ENCODE peak calls at places on chromosomes 5 and 9, in nine cellular contexts. One of them, this sample, is unnamed.

GRCh38 chr5:121763674-121764073 is 88.0 kb upstream of the FTMT start:
- DNase-seq in hippocampal formation: no peak
- DNase-seq in stimulated activated CD8-positive, alpha-beta memory T cell treated with anti-CD3 and anti-CD28 coated beads, Interleukin-7, amount 100 ng/mL, for 24 hours: no peak
- DNase-seq in HEK293T: no peak
- DNase-seq in NCI-H345: no peak
- DNase-seq in A549: no peak
- DNase-seq in keratinocyte: no peak
- DNase-seq in NCI-H1436: no peak
- DNase-seq in psoas muscle: no peak
- DNase-seq in this sample: no peak

GRCh38 chr5:103218164-103218563 is 40.4 kb upstream of the MACIR start:
- DNase-seq in hippocampal formation: no peak
- DNase-seq in stimulated activated CD8-positive, alpha-beta memory T cell treated with anti-CD3 and anti-CD28 coated beads, Interleukin-7, amount 100 ng/mL, for 24 hours: no peak
- DNase-seq in HEK293T: no peak
- DNase-seq in NCI-H345: no peak
- DNase-seq in A549: peak
- DNase-seq in keratinocyte: no peak
- DNase-seq in NCI-H1436: no peak
- DNase-seq in psoas muscle: no peak
- DNase-seq in this sample: no peak

GRCh38 chr9:24497671-24498070 is 48.0 kb downstream of the IZUMO3 start:
- DNase-seq in hippocampal formation: no peak
- DNase-seq in stimulated activated CD8-positive, alpha-beta memory T cell treated with anti-CD3 and anti-CD28 coated beads, Interleukin-7, amount 100 ng/mL, for 24 hours: no peak
- DNase-seq in HEK293T: no peak
- DNase-seq in NCI-H345: no peak
- DNase-seq in A549: no peak
- DNase-seq in keratinocyte: no peak
- DNase-seq in NCI-H1436: no peak
- DNase-seq in psoas muscle: no peak
- DNase-seq in this sample: no peak

GRCh38 chr5:180648658-180649296 is 623 bp downstream of the FLT4 start:
- DNase-seq in hippocampal formation: no peak
- DNase-seq in stimulated activated CD8-positive, alpha-beta memory T cell treated with anti-CD3 and anti-CD28 coated beads, Interleukin-7, amount 100 ng/mL, for 24 hours: no peak
- DNase-seq in HEK293T: peak
- DNase-seq in NCI-H345: peak
- DNase-seq in A549: peak
- DNase-seq in keratinocyte: no peak
- DNase-seq in NCI-H1436: no peak
- DNase-seq in psoas muscle: no peak
- DNase-seq in this sample: no peak

GRCh38 chr5:37665272-37665671 is 174.6 kb downstream of the GDNF start:
- DNase-seq in hippocampal formation: no peak
- DNase-seq in stimulated activated CD8-positive, alpha-beta memory T cell treated with anti-CD3 and anti-CD28 coated beads, Interleukin-7, amount 100 ng/mL, for 24 hours: no peak
- DNase-seq in HEK293T: no peak
- DNase-seq in NCI-H345: no peak
- DNase-seq in A549: no peak
- DNase-seq in keratinocyte: no peak
- DNase-seq in NCI-H1436: no peak
- DNase-seq in psoas muscle: no peak
- DNase-seq in this sample: no peak

GRCh38 chr9:121601234-121601633 is 50.2 kb upstream of the DAB2IP start:
- DNase-seq in hippocampal formation: no peak
- DNase-seq in stimulated activated CD8-positive, alpha-beta memory T cell treated with anti-CD3 and anti-CD28 coated beads, Interleukin-7, amount 100 ng/mL, for 24 hours: no peak
- DNase-seq in HEK293T: no peak
- DNase-seq in NCI-H345: no peak
- DNase-seq in A549: no peak
- DNase-seq in keratinocyte: no peak
- DNase-seq in NCI-H1436: no peak
- DNase-seq in psoas muscle: no peak
- DNase-seq in this sample: no peak

GRCh38 chr9:109604036-109604600 is 106.0 kb upstream of the PTPN3 start:
- DNase-seq in hippocampal formation: no peak
- DNase-seq in stimulated activated CD8-positive, alpha-beta memory T cell treated with anti-CD3 and anti-CD28 coated beads, Interleukin-7, amount 100 ng/mL, for 24 hours: no peak
- DNase-seq in HEK293T: no peak
- DNase-seq in NCI-H345: no peak
- DNase-seq in A549: no peak
- DNase-seq in keratinocyte: no peak
- DNase-seq in NCI-H1436: no peak
- DNase-seq in psoas muscle: no peak
- DNase-seq in this sample: no peak

GRCh38 chr5:1217596-1218206 is 7.5 kb upstream of the SLC6A18 start:
- DNase-seq in hippocampal formation: no peak
- DNase-seq in stimulated activated CD8-positive, alpha-beta memory T cell treated with anti-CD3 and anti-CD28 coated beads, Interleukin-7, amount 100 ng/mL, for 24 hours: no peak
- DNase-seq in HEK293T: no peak
- DNase-seq in NCI-H345: peak
- DNase-seq in A549: no peak
- DNase-seq in keratinocyte: no peak
- DNase-seq in NCI-H1436: no peak
- DNase-seq in psoas muscle: no peak
- DNase-seq in this sample: no peak

GRCh38 chr9:112487799-112488345 is 1.2 kb downstream of the KIAA1958 start:
- DNase-seq in hippocampal formation: no peak
- DNase-seq in stimulated activated CD8-positive, alpha-beta memory T cell treated with anti-CD3 and anti-CD28 coated beads, Interleukin-7, amount 100 ng/mL, for 24 hours: no peak
- DNase-seq in HEK293T: peak
- DNase-seq in NCI-H345: no peak
- DNase-seq in A549: peak
- DNase-seq in keratinocyte: no peak
- DNase-seq in NCI-H1436: no peak
- DNase-seq in psoas muscle: no peak
- DNase-seq in this sample: no peak

GRCh38 chr5:41270423-41271251 is 57.3 kb upstream of the C6 start:
- DNase-seq in hippocampal formation: peak
- DNase-seq in stimulated activated CD8-positive, alpha-beta memory T cell treated with anti-CD3 and anti-CD28 coated beads, Interleukin-7, amount 100 ng/mL, for 24 hours: no peak
- DNase-seq in HEK293T: peak
- DNase-seq in NCI-H345: peak
- DNase-seq in A549: peak
- DNase-seq in keratinocyte: no peak
- DNase-seq in NCI-H1436: peak
- DNase-seq in psoas muscle: no peak
- DNase-seq in this sample: no peak

GRCh38 chr9:92714787-92715487 is 45.0 kb upstream of the IPPK start:
- DNase-seq in hippocampal formation: no peak
- DNase-seq in stimulated activated CD8-positive, alpha-beta memory T cell treated with anti-CD3 and anti-CD28 coated beads, Interleukin-7, amount 100 ng/mL, for 24 hours: no peak
- DNase-seq in HEK293T: no peak
- DNase-seq in NCI-H345: no peak
- DNase-seq in A549: no peak
- DNase-seq in keratinocyte: peak
- DNase-seq in NCI-H1436: no peak
- DNase-seq in psoas muscle: no peak
- DNase-seq in this sample: peak

GRCh38 chr9:124297553-124297905 is 39.8 kb downstream of the NEK6 start:
- DNase-seq in hippocampal formation: no peak
- DNase-seq in stimulated activated CD8-positive, alpha-beta memory T cell treated with anti-CD3 and anti-CD28 coated beads, Interleukin-7, amount 100 ng/mL, for 24 hours: no peak
- DNase-seq in HEK293T: no peak
- DNase-seq in NCI-H345: no peak
- DNase-seq in A549: peak
- DNase-seq in keratinocyte: peak
- DNase-seq in NCI-H1436: no peak
- DNase-seq in psoas muscle: peak
- DNase-seq in this sample: peak

GRCh38 chr9:137663584-137663983 is 44.8 kb downstream of the EHMT1 start:
- DNase-seq in hippocampal formation: no peak
- DNase-seq in stimulated activated CD8-positive, alpha-beta memory T cell treated with anti-CD3 and anti-CD28 coated beads, Interleukin-7, amount 100 ng/mL, for 24 hours: no peak
- DNase-seq in HEK293T: no peak
- DNase-seq in NCI-H345: no peak
- DNase-seq in A549: no peak
- DNase-seq in keratinocyte: no peak
- DNase-seq in NCI-H1436: no peak
- DNase-seq in psoas muscle: no peak
- DNase-seq in this sample: no peak

GRCh38 chr5:95731571-95732554 is 727 bp downstream of the RHOBTB3 start:
- DNase-seq in hippocampal formation: no peak
- DNase-seq in stimulated activated CD8-positive, alpha-beta memory T cell treated with anti-CD3 and anti-CD28 coated beads, Interleukin-7, amount 100 ng/mL, for 24 hours: no peak
- DNase-seq in HEK293T: peak
- DNase-seq in NCI-H345: peak
- DNase-seq in A549: peak
- DNase-seq in keratinocyte: no peak
- DNase-seq in NCI-H1436: no peak
- DNase-seq in psoas muscle: peak
- DNase-seq in this sample: no peak

GRCh38 chr9:127724012-127724411 is 8.1 kb downstream of the TTC16 start:
- DNase-seq in hippocampal formation: no peak
- DNase-seq in stimulated activated CD8-positive, alpha-beta memory T cell treated with anti-CD3 and anti-CD28 coated beads, Interleukin-7, amount 100 ng/mL, for 24 hours: no peak
- DNase-seq in HEK293T: no peak
- DNase-seq in NCI-H345: peak
- DNase-seq in A549: no peak
- DNase-seq in keratinocyte: no peak
- DNase-seq in NCI-H1436: no peak
- DNase-seq in psoas muscle: no peak
- DNase-seq in this sample: no peak

GRCh38 chr9:106887066-106887465 is 24.1 kb downstream of the ZNF462 start:
- DNase-seq in hippocampal formation: no peak
- DNase-seq in stimulated activated CD8-positive, alpha-beta memory T cell treated with anti-CD3 and anti-CD28 coated beads, Interleukin-7, amount 100 ng/mL, for 24 hours: no peak
- DNase-seq in HEK293T: no peak
- DNase-seq in NCI-H345: no peak
- DNase-seq in A549: no peak
- DNase-seq in keratinocyte: no peak
- DNase-seq in NCI-H1436: no peak
- DNase-seq in psoas muscle: no peak
- DNase-seq in this sample: no peak

GRCh38 chr5:92332039-92332438 is 948.9 kb upstream of the ARRDC3 start:
- DNase-seq in hippocampal formation: no peak
- DNase-seq in stimulated activated CD8-positive, alpha-beta memory T cell treated with anti-CD3 and anti-CD28 coated beads, Interleukin-7, amount 100 ng/mL, for 24 hours: no peak
- DNase-seq in HEK293T: no peak
- DNase-seq in NCI-H345: no peak
- DNase-seq in A549: peak
- DNase-seq in keratinocyte: no peak
- DNase-seq in NCI-H1436: no peak
- DNase-seq in psoas muscle: no peak
- DNase-seq in this sample: no peak

GRCh38 chr5:9058666-9059065 is 487.2 kb downstream of the SEMA5A start:
- DNase-seq in hippocampal formation: no peak
- DNase-seq in stimulated activated CD8-positive, alpha-beta memory T cell treated with anti-CD3 and anti-CD28 coated beads, Interleukin-7, amount 100 ng/mL, for 24 hours: no peak
- DNase-seq in HEK293T: no peak
- DNase-seq in NCI-H345: no peak
- DNase-seq in A549: no peak
- DNase-seq in keratinocyte: no peak
- DNase-seq in NCI-H1436: no peak
- DNase-seq in psoas muscle: no peak
- DNase-seq in this sample: no peak

GRCh38 chr5:145473032-145473642 is 362.0 kb downstream of the PRELID2 start:
- DNase-seq in hippocampal formation: no peak
- DNase-seq in stimulated activated CD8-positive, alpha-beta memory T cell treated with anti-CD3 and anti-CD28 coated beads, Interleukin-7, amount 100 ng/mL, for 24 hours: no peak
- DNase-seq in HEK293T: no peak
- DNase-seq in NCI-H345: peak
- DNase-seq in A549: no peak
- DNase-seq in keratinocyte: no peak
- DNase-seq in NCI-H1436: no peak
- DNase-seq in psoas muscle: no peak
- DNase-seq in this sample: no peak

GRCh38 chr5:180116077-180116375 is 44.5 kb upstream of the RNF130 start:
- DNase-seq in hippocampal formation: no peak
- DNase-seq in stimulated activated CD8-positive, alpha-beta memory T cell treated with anti-CD3 and anti-CD28 coated beads, Interleukin-7, amount 100 ng/mL, for 24 hours: no peak
- DNase-seq in HEK293T: no peak
- DNase-seq in NCI-H345: no peak
- DNase-seq in A549: no peak
- DNase-seq in keratinocyte: no peak
- DNase-seq in NCI-H1436: no peak
- DNase-seq in psoas muscle: no peak
- DNase-seq in this sample: peak

GRCh38 chr9:93207326-93207814 is 23.4 kb downstream of the WNK2 start:
- DNase-seq in hippocampal formation: peak
- DNase-seq in stimulated activated CD8-positive, alpha-beta memory T cell treated with anti-CD3 and anti-CD28 coated beads, Interleukin-7, amount 100 ng/mL, for 24 hours: no peak
- DNase-seq in HEK293T: no peak
- DNase-seq in NCI-H345: peak
- DNase-seq in A549: no peak
- DNase-seq in keratinocyte: no peak
- DNase-seq in NCI-H1436: peak
- DNase-seq in psoas muscle: no peak
- DNase-seq in this sample: no peak

GRCh38 chr9:89444212-89444611 is 53.7 kb downstream of the SEMA4D start:
- DNase-seq in hippocampal formation: no peak
- DNase-seq in stimulated activated CD8-positive, alpha-beta memory T cell treated with anti-CD3 and anti-CD28 coated beads, Interleukin-7, amount 100 ng/mL, for 24 hours: no peak
- DNase-seq in HEK293T: no peak
- DNase-seq in NCI-H345: no peak
- DNase-seq in A549: no peak
- DNase-seq in keratinocyte: no peak
- DNase-seq in NCI-H1436: no peak
- DNase-seq in psoas muscle: no peak
- DNase-seq in this sample: no peak

GRCh38 chr9:98989036-98990000 is 45.6 kb downstream of the COL15A1 start:
- DNase-seq in hippocampal formation: no peak
- DNase-seq in stimulated activated CD8-positive, alpha-beta memory T cell treated with anti-CD3 and anti-CD28 coated beads, Interleukin-7, amount 100 ng/mL, for 24 hours: no peak
- DNase-seq in HEK293T: no peak
- DNase-seq in NCI-H345: peak
- DNase-seq in A549: peak
- DNase-seq in keratinocyte: peak
- DNase-seq in NCI-H1436: no peak
- DNase-seq in psoas muscle: peak
- DNase-seq in this sample: peak

GRCh38 chr5:54764691-54765090 is 220.7 kb downstream of the ESM1 start:
- DNase-seq in hippocampal formation: no peak
- DNase-seq in stimulated activated CD8-positive, alpha-beta memory T cell treated with anti-CD3 and anti-CD28 coated beads, Interleukin-7, amount 100 ng/mL, for 24 hours: no peak
- DNase-seq in HEK293T: no peak
- DNase-seq in NCI-H345: no peak
- DNase-seq in A549: no peak
- DNase-seq in keratinocyte: no peak
- DNase-seq in NCI-H1436: no peak
- DNase-seq in psoas muscle: no peak
- DNase-seq in this sample: no peak

GRCh38 chr5:167816354-167816753 is 475.1 kb upstream of the WWC1 start:
- DNase-seq in hippocampal formation: no peak
- DNase-seq in stimulated activated CD8-positive, alpha-beta memory T cell treated with anti-CD3 and anti-CD28 coated beads, Interleukin-7, amount 100 ng/mL, for 24 hours: no peak
- DNase-seq in HEK293T: no peak
- DNase-seq in NCI-H345: no peak
- DNase-seq in A549: no peak
- DNase-seq in keratinocyte: no peak
- DNase-seq in NCI-H1436: no peak
- DNase-seq in psoas muscle: no peak
- DNase-seq in this sample: no peak

GRCh38 chr9:6902423-6902822 is 144.7 kb downstream of the KDM4C start:
- DNase-seq in hippocampal formation: no peak
- DNase-seq in stimulated activated CD8-positive, alpha-beta memory T cell treated with anti-CD3 and anti-CD28 coated beads, Interleukin-7, amount 100 ng/mL, for 24 hours: no peak
- DNase-seq in HEK293T: no peak
- DNase-seq in NCI-H345: no peak
- DNase-seq in A549: no peak
- DNase-seq in keratinocyte: no peak
- DNase-seq in NCI-H1436: no peak
- DNase-seq in psoas muscle: no peak
- DNase-seq in this sample: no peak

GRCh38 chr5:28862860-28863196 is 1824.4 kb upstream of the CDH9 start:
- DNase-seq in hippocampal formation: no peak
- DNase-seq in stimulated activated CD8-positive, alpha-beta memory T cell treated with anti-CD3 and anti-CD28 coated beads, Interleukin-7, amount 100 ng/mL, for 24 hours: no peak
- DNase-seq in HEK293T: no peak
- DNase-seq in NCI-H345: peak
- DNase-seq in A549: peak
- DNase-seq in keratinocyte: no peak
- DNase-seq in NCI-H1436: no peak
- DNase-seq in psoas muscle: no peak
- DNase-seq in this sample: no peak

GRCh38 chr5:137954131-137954879 is 65.0 kb downstream of the PKD2L2 start:
- DNase-seq in hippocampal formation: peak
- DNase-seq in stimulated activated CD8-positive, alpha-beta memory T cell treated with anti-CD3 and anti-CD28 coated beads, Interleukin-7, amount 100 ng/mL, for 24 hours: no peak
- DNase-seq in HEK293T: no peak
- DNase-seq in NCI-H345: no peak
- DNase-seq in A549: peak
- DNase-seq in keratinocyte: no peak
- DNase-seq in NCI-H1436: no peak
- DNase-seq in psoas muscle: no peak
- DNase-seq in this sample: no peak

GRCh38 chr9:73154760-73155159 is 3.1 kb downstream of the ANXA1 start:
- DNase-seq in hippocampal formation: no peak
- DNase-seq in stimulated activated CD8-positive, alpha-beta memory T cell treated with anti-CD3 and anti-CD28 coated beads, Interleukin-7, amount 100 ng/mL, for 24 hours: no peak
- DNase-seq in HEK293T: no peak
- DNase-seq in NCI-H345: no peak
- DNase-seq in A549: no peak
- DNase-seq in keratinocyte: no peak
- DNase-seq in NCI-H1436: no peak
- DNase-seq in psoas muscle: no peak
- DNase-seq in this sample: no peak

This sample was measured in 8988T.